ENCODE peak calls at places on chromosomes 5 and 9, in four cellular contexts. X, Y, I and C are unnamed samples.

GRCh38 chr5:11482011-11482410 is 422.2 kb downstream of the CTNND2 start:
- DNase-seq in I (no peak), Y (no peak), X (no peak), C (no peak)

GRCh38 chr5:78269088-78269703 is 25.3 kb downstream of the AP3B1 start:
- DNase-seq in Y (no peak), I (peak), X (no peak), C (no peak)

GRCh38 chr5:125203039-125203438 is 456.6 kb upstream of the ZNF608 start:
- DNase-seq in X (no peak), Y (no peak), I (no peak), C (no peak)

GRCh38 chr5:31935702-31936347 is 238.3 kb downstream of the GOLPH3 start:
- DNase-seq in Y (no peak), I (no peak), X (no peak), C (no peak)

GRCh38 chr5:32713396-32714381 is 2.6 kb downstream of the NPR3 start:
- DNase-seq in X (no peak), I (no peak), Y (peak), C (no peak)

GRCh38 chr9:31272456-31273295 is 1111.8 kb upstream of the ACO1 start:
- DNase-seq in Y (no peak), X (no peak), I (peak), C (no peak)

GRCh38 chr9:26310294-26310693 is 582.3 kb downstream of the CAAP1 start:
- DNase-seq in X (no peak), Y (no peak), I (no peak), C (no peak)

GRCh38 chr5:40378431-40379175 is 301.1 kb upstream of the PTGER4 start:
- DNase-seq in X (no peak), Y (no peak), I (peak), C (no peak)

GRCh38 chr5:168048486-168048885 is 243.0 kb upstream of the WWC1 start:
- DNase-seq in X (no peak), Y (no peak), I (no peak), C (no peak)

GRCh38 chr5:82349651-82350050 is 71.5 kb upstream of the RPS23 start:
- DNase-seq in X (no peak), Y (no peak), I (peak), C (no peak)